ENCODE peak calls at places on chromosomes 2 and 18, in ten cellular contexts. One of them, this sample, is unnamed.

GRCh38 chr18:8734496-8734895 is 29.1 kb downstream of the MTCL1 start:
- DNase-seq in stomach: no peak
- DNase-seq in transverse colon: no peak
- DNase-seq in MM.1S: no peak
- DNase-seq in HAP-1: no peak
- DNase-seq in upper lobe of right lung: no peak
- DNase-seq in mucosa of descending colon: no peak
- DNase-seq in heart right ventricle: no peak
- DNase-seq in ovary: no peak
- DNase-seq in WERI-Rb-1: no peak
- DNase-seq in this sample: no peak

GRCh38 chr2:179218848-179219594 is 45.6 kb downstream of the SESTD1 start:
- DNase-seq in stomach: peak; percentile 75
- DNase-seq in transverse colon: peak; percentile 70
- DNase-seq in MM.1S: peak; percentile 66
- DNase-seq in HAP-1: peak; percentile 74
- DNase-seq in upper lobe of right lung: no peak
- DNase-seq in mucosa of descending colon: peak; percentile 87
- DNase-seq in heart right ventricle: peak; percentile 69
- DNase-seq in ovary: peak; percentile 58
- DNase-seq in WERI-Rb-1: peak; percentile 57
- DNase-seq in this sample: peak; percentile 30

GRCh38 chr2:239476029-239476756 is 75.4 kb upstream of the HDAC4 start:
- DNase-seq in stomach: no peak
- DNase-seq in transverse colon: no peak
- DNase-seq in MM.1S: no peak
- DNase-seq in HAP-1: no peak
- DNase-seq in upper lobe of right lung: peak; percentile 25
- DNase-seq in mucosa of descending colon: no peak
- DNase-seq in heart right ventricle: no peak
- DNase-seq in ovary: no peak
- DNase-seq in WERI-Rb-1: no peak
- DNase-seq in this sample: no peak

GRCh38 chr2:48755473-48755872 is at the start of gene LHCGR:
- DNase-seq in stomach: no peak
- DNase-seq in transverse colon: no peak
- DNase-seq in MM.1S: no peak
- DNase-seq in HAP-1: no peak
- DNase-seq in upper lobe of right lung: peak; percentile 71
- DNase-seq in mucosa of descending colon: no peak
- DNase-seq in heart right ventricle: no peak
- DNase-seq in ovary: peak; percentile 49
- DNase-seq in WERI-Rb-1: no peak
- DNase-seq in this sample: no peak

GRCh38 chr2:5164806-5165525 is 527.2 kb upstream of the SOX11 start:
- DNase-seq in stomach: no peak
- DNase-seq in transverse colon: no peak
- DNase-seq in MM.1S: no peak
- DNase-seq in HAP-1: no peak
- DNase-seq in upper lobe of right lung: no peak
- DNase-seq in mucosa of descending colon: no peak
- DNase-seq in heart right ventricle: no peak
- DNase-seq in ovary: no peak
- DNase-seq in WERI-Rb-1: no peak
- DNase-seq in this sample: no peak

GRCh38 chr18:74692367-74693013 is 94.8 kb downstream of the ZNF407 start:
- DNase-seq in stomach: no peak
- DNase-seq in transverse colon: no peak
- DNase-seq in MM.1S: no peak
- DNase-seq in HAP-1: no peak
- DNase-seq in upper lobe of right lung: no peak
- DNase-seq in mucosa of descending colon: no peak
- DNase-seq in heart right ventricle: no peak
- DNase-seq in ovary: no peak
- DNase-seq in WERI-Rb-1: no peak
- DNase-seq in this sample: peak; percentile 7

GRCh38 chr2:60516383-60516811 is 37.1 kb downstream of the BCL11A start:
- DNase-seq in stomach: no peak
- DNase-seq in transverse colon: no peak
- DNase-seq in MM.1S: no peak
- DNase-seq in HAP-1: no peak
- DNase-seq in upper lobe of right lung: no peak
- DNase-seq in mucosa of descending colon: no peak
- DNase-seq in heart right ventricle: no peak
- DNase-seq in ovary: no peak
- DNase-seq in WERI-Rb-1: no peak
- DNase-seq in this sample: no peak

GRCh38 chr2:201854221-201854801 is 48.0 kb downstream of the CDK15 start:
- DNase-seq in stomach: no peak
- DNase-seq in transverse colon: no peak
- DNase-seq in MM.1S: no peak
- DNase-seq in HAP-1: no peak
- DNase-seq in upper lobe of right lung: no peak
- DNase-seq in mucosa of descending colon: no peak
- DNase-seq in heart right ventricle: no peak
- DNase-seq in ovary: no peak
- DNase-seq in WERI-Rb-1: no peak
- DNase-seq in this sample: no peak

GRCh38 chr2:44324971-44325426 is 36.3 kb downstream of the PREPL start:
- DNase-seq in stomach: no peak
- DNase-seq in transverse colon: no peak
- DNase-seq in MM.1S: no peak
- DNase-seq in HAP-1: no peak
- DNase-seq in upper lobe of right lung: no peak
- DNase-seq in mucosa of descending colon: no peak
- DNase-seq in heart right ventricle: peak; percentile 28
- DNase-seq in ovary: no peak
- DNase-seq in WERI-Rb-1: no peak
- DNase-seq in this sample: peak; percentile 17

GRCh38 chr2:39247512-39247911 is 3.7 kb upstream of the CDKL4 start:
- DNase-seq in stomach: no peak
- DNase-seq in transverse colon: no peak
- DNase-seq in MM.1S: no peak
- DNase-seq in HAP-1: no peak
- DNase-seq in upper lobe of right lung: no peak
- DNase-seq in mucosa of descending colon: no peak
- DNase-seq in heart right ventricle: no peak
- DNase-seq in ovary: no peak
- DNase-seq in WERI-Rb-1: no peak
- DNase-seq in this sample: no peak

GRCh38 chr2:101342625-101343008 is 34.1 kb upstream of the RNF149 start:
- DNase-seq in stomach: no peak
- DNase-seq in transverse colon: no peak
- DNase-seq in MM.1S: no peak
- DNase-seq in HAP-1: no peak
- DNase-seq in upper lobe of right lung: no peak
- DNase-seq in mucosa of descending colon: no peak
- DNase-seq in heart right ventricle: no peak
- DNase-seq in ovary: no peak
- DNase-seq in WERI-Rb-1: no peak
- DNase-seq in this sample: no peak

DNA sequence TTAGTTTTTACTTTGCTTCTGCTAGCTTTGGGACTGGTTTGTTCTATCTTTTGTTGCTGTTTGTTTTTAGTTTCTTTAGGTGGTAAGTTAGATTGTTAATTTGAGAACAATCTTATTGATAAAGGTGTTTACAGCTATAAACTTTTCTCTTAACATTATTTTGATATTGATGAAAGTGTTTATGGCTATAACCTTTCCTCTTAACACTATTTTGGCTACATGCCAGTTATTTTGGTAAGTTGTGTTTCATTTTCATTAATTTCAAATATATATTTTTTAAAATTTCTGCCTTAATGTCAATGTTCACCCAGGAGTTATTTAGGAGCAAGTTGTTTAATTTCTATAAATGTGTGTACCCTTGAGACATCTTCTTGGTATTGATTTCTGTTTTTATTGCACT is 229.6 kb upstream of the SYT4 start:
- DNase-seq in stomach: no peak
- DNase-seq in transverse colon: no peak
- DNase-seq in MM.1S: no peak
- DNase-seq in HAP-1: no peak
- DNase-seq in upper lobe of right lung: no peak
- DNase-seq in mucosa of descending colon: no peak
- DNase-seq in heart right ventricle: no peak
- DNase-seq in ovary: no peak
- DNase-seq in WERI-Rb-1: no peak
- DNase-seq in this sample: no peak
- H3K9me3 ChIP-seq in stomach: no peaks in the 10 kb centered on the region
- H3K9me3 ChIP-seq in transverse colon: peaks cover 11% of the 10 kb centered on the region
- H3K9me3 ChIP-seq in MM.1S: no peaks in the 10 kb centered on the region
- H3K9me3 ChIP-seq in HAP-1: peaks cover 6% of the 10 kb centered on the region
- H3K9me3 ChIP-seq in upper lobe of right lung: peaks cover 12% of the 10 kb centered on the region
- H3K9me3 ChIP-seq in mucosa of descending colon: peaks cover 38% of the 10 kb centered on the region
- H3K9me3 ChIP-seq in heart right ventricle: no peaks in the 10 kb centered on the region
- H3K9me3 ChIP-seq in ovary: no peaks in the 10 kb centered on the region
- H3K9me3 ChIP-seq in WERI-Rb-1: peaks cover 15% of the 10 kb centered on the region
- H3K9me3 ChIP-seq in this sample: no peaks in the 10 kb centered on the region

GRCh38 chr2:203569677-203570316 is 34.7 kb upstream of the RAPH1 start:
- DNase-seq in stomach: no peak
- DNase-seq in transverse colon: no peak
- DNase-seq in MM.1S: no peak
- DNase-seq in HAP-1: peak; percentile 41
- DNase-seq in upper lobe of right lung: no peak
- DNase-seq in mucosa of descending colon: no peak
- DNase-seq in heart right ventricle: no peak
- DNase-seq in ovary: no peak
- DNase-seq in WERI-Rb-1: no peak
- DNase-seq in this sample: no peak
- H3K9me3 ChIP-seq in stomach: no peaks in the 10 kb centered on the region
- H3K9me3 ChIP-seq in transverse colon: no peaks in the 10 kb centered on the region
- H3K9me3 ChIP-seq in MM.1S: no peaks in the 10 kb centered on the region
- H3K9me3 ChIP-seq in HAP-1: no peaks in the 10 kb centered on the region
- H3K9me3 ChIP-seq in upper lobe of right lung: no peaks in the 10 kb centered on the region
- H3K9me3 ChIP-seq in mucosa of descending colon: no peaks in the 10 kb centered on the region
- H3K9me3 ChIP-seq in heart right ventricle: no peaks in the 10 kb centered on the region
- H3K9me3 ChIP-seq in ovary: no peaks in the 10 kb centered on the region
- H3K9me3 ChIP-seq in WERI-Rb-1: no peaks in the 10 kb centered on the region
- H3K9me3 ChIP-seq in this sample: no peaks in the 10 kb centered on the region

GRCh38 chr18:77248873-77249582 is 620 bp upstream of the GALR1 start:
- DNase-seq in stomach: no peak
- DNase-seq in transverse colon: no peak
- DNase-seq in MM.1S: no peak
- DNase-seq in HAP-1: no peak
- DNase-seq in upper lobe of right lung: no peak
- DNase-seq in mucosa of descending colon: no peak
- DNase-seq in heart right ventricle: no peak
- DNase-seq in ovary: no peak
- DNase-seq in WERI-Rb-1: peak; percentile 35
- DNase-seq in this sample: no peak

GRCh38 chr18:77250501-77250925 is 865 bp downstream of the GALR1 start:
- DNase-seq in stomach: no peak
- DNase-seq in transverse colon: no peak
- DNase-seq in MM.1S: no peak
- DNase-seq in HAP-1: no peak
- DNase-seq in upper lobe of right lung: no peak
- DNase-seq in mucosa of descending colon: no peak
- DNase-seq in heart right ventricle: no peak
- DNase-seq in ovary: no peak
- DNase-seq in WERI-Rb-1: no peak
- DNase-seq in this sample: no peak

GRCh38 chr18:77249583-77250500 is at the start of gene GALR1:
- DNase-seq in stomach: no peak
- DNase-seq in transverse colon: no peak
- DNase-seq in MM.1S: no peak
- DNase-seq in HAP-1: no peak
- DNase-seq in upper lobe of right lung: no peak
- DNase-seq in mucosa of descending colon: no peak
- DNase-seq in heart right ventricle: no peak
- DNase-seq in ovary: no peak
- DNase-seq in WERI-Rb-1: peak; percentile 52
- DNase-seq in this sample: no peak

GRCh38 chr18:77251730-77252050 is 2.0 kb downstream of the GALR1 start:
- DNase-seq in stomach: no peak
- DNase-seq in transverse colon: no peak
- DNase-seq in MM.1S: no peak
- DNase-seq in HAP-1: no peak
- DNase-seq in upper lobe of right lung: no peak
- DNase-seq in mucosa of descending colon: no peak
- DNase-seq in heart right ventricle: no peak
- DNase-seq in ovary: no peak
- DNase-seq in WERI-Rb-1: no peak
- DNase-seq in this sample: no peak

DNA sequence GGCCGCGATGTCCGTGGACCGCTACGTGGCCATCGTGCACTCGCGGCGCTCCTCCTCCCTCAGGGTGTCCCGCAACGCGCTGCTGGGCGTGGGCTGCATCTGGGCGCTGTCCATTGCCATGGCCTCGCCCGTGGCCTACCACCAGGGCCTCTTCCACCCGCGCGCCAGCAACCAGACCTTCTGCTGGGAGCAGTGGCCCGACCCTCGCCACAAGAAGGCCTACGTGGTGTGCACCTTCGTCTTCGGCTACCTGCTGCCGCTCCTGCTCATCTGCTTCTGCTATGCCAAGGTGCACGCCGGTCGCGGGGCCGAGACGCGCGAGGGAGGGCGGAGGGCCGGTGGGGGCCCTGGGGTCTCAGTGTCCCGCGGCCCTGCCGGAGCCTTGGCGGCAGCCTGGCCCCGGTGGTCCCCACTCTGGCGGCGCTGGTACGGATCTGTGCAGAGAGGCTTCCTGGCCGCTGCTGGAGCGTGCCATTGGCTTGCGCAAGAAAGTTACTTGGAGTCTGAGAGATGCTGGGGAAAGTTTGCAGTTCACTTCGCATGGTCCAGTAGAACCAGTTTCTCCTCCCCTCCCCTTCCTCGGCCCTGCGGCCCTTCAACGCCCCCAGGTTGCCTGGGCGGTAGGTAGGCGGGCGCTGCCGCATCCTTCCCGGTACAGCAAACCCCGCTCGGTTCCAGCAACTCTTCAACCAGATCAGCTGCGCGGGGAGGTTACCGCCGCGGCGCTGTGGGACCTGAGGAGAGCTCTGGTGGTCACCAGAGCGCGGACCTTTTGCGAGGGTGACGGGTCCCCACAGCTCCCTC is 1.5 kb downstream of the GALR1 start:
- DNase-seq in stomach: no peak
- DNase-seq in transverse colon: no peak
- DNase-seq in MM.1S: no peak
- DNase-seq in HAP-1: no peak
- DNase-seq in upper lobe of right lung: no peak
- DNase-seq in mucosa of descending colon: no peak
- DNase-seq in heart right ventricle: no peak
- DNase-seq in ovary: no peak
- DNase-seq in WERI-Rb-1: no peak
- DNase-seq in this sample: no peak
- H3K9me3 ChIP-seq in stomach: no peaks in the 10 kb centered on the region
- H3K9me3 ChIP-seq in transverse colon: no peaks in the 10 kb centered on the region
- H3K9me3 ChIP-seq in MM.1S: no peaks in the 10 kb centered on the region
- H3K9me3 ChIP-seq in HAP-1: no peaks in the 10 kb centered on the region
- H3K9me3 ChIP-seq in upper lobe of right lung: no peaks in the 10 kb centered on the region
- H3K9me3 ChIP-seq in mucosa of descending colon: no peaks in the 10 kb centered on the region
- H3K9me3 ChIP-seq in heart right ventricle: no peaks in the 10 kb centered on the region
- H3K9me3 ChIP-seq in ovary: no peaks in the 10 kb centered on the region
- H3K9me3 ChIP-seq in WERI-Rb-1: peaks cover 26% of the 10 kb centered on the region
- H3K9me3 ChIP-seq in this sample: no peaks in the 10 kb centered on the region

DNA sequence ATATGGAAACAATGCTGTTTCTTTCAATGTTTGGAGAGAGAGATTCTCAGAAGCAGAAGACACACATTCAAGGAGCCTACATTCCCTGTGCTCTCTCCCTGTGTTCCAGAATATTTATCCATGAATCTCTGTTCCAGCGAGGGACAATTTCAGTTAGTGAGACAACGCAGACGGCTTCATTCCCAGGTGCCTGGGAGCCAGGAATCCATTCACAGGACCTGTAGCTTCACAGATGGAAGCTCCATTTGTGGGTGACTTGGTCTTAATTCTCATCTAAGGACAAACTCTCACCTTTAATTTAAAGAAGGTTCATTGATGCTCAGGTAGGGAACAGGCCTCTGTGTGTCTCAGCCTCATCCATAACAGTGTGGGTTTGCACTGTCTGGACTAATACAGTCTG is 1156.6 kb downstream of the RPIA start:
- DNase-seq in stomach: no peak
- DNase-seq in transverse colon: no peak
- DNase-seq in MM.1S: no peak
- DNase-seq in HAP-1: no peak
- DNase-seq in upper lobe of right lung: no peak
- DNase-seq in mucosa of descending colon: no peak
- DNase-seq in heart right ventricle: no peak
- DNase-seq in ovary: no peak
- DNase-seq in WERI-Rb-1: no peak
- DNase-seq in this sample: peak; percentile 1
- H3K9me3 ChIP-seq in stomach: no peaks in the 10 kb centered on the region
- H3K9me3 ChIP-seq in transverse colon: no peaks in the 10 kb centered on the region
- H3K9me3 ChIP-seq in MM.1S: no peaks in the 10 kb centered on the region
- H3K9me3 ChIP-seq in HAP-1: no peaks in the 10 kb centered on the region
- H3K9me3 ChIP-seq in upper lobe of right lung: no peaks in the 10 kb centered on the region
- H3K9me3 ChIP-seq in mucosa of descending colon: no peaks in the 10 kb centered on the region
- H3K9me3 ChIP-seq in heart right ventricle: no peaks in the 10 kb centered on the region
- H3K9me3 ChIP-seq in ovary: no peaks in the 10 kb centered on the region
- H3K9me3 ChIP-seq in WERI-Rb-1: no peaks in the 10 kb centered on the region
- H3K9me3 ChIP-seq in this sample: no peaks in the 10 kb centered on the region

This sample was measured in K562.